ENCODE peak calls at places on chromosomes 16 and 17, in nine cellular contexts. R is upper lobe of right lung; Y is MM.1S; I is cerebellar cortex; B is pulmonary artery endothelial cell; X is stimulated activated CD4-positive, alpha-beta T cell treated with anti-CD3 and anti-CD28 coated beads, Interleukin-15, amount 100 ng/mL, for 24 hours; P is A172; W is heart left ventricle; J is NCI-H460. H is an unnamed sample.

GRCh38 chr17:67588326-67588725 is 129.4 kb upstream of the NOL11 start:
- DNase-seq in P (no peak), B (no peak), X (no peak), J (no peak), Y (no peak), W (no peak), R (no peak), I (no peak), H (no peak)

GRCh38 chr17:74408262-74408661 is 23.6 kb upstream of the GPRC5C start:
- DNase-seq in I (no peak), X (no peak), B (no peak), J (peak), W (no peak), R (peak), Y (no peak), P (peak), H (no peak)

GRCh38 chr17:3695723-3696411 is at the start of gene P2RX5:
- DNase-seq in W (no peak), R (no peak), X (peak), J (no peak), P (no peak), Y (peak), B (no peak), I (no peak), H (no peak)

GRCh38 chr17:78600181-78600651 is 23.0 kb upstream of the DNAH17 start:
- DNase-seq in P (peak), W (peak), B (peak), Y (no peak), X (no peak), J (no peak), R (no peak), I (no peak), H (no peak)

GRCh38 chr17:66578781-66579489 is 256.0 kb upstream of the CACNG5 start:
- DNase-seq in P (no peak), Y (no peak), I (peak), W (no peak), X (no peak), B (no peak), R (no peak), J (no peak), H (no peak)

GRCh38 chr16:52069866-52070265 is 477.1 kb downstream of the TOX3 start:
- DNase-seq in B (no peak), R (no peak), J (no peak), I (peak), W (no peak), Y (no peak), X (no peak), P (peak), H (no peak)

GRCh38 chr16:66751135-66751991 is at the start of gene DYNC1LI2:
- DNase-seq in X (peak), B (no peak), R (peak), J (peak), P (peak), I (peak), W (peak), Y (peak), H (peak)

GRCh38 chr16:68297908-68298307 is 12.8 kb downstream of the SLC7A6OS start:
- DNase-seq in X (no peak), J (no peak), P (no peak), Y (no peak), W (no peak), B (no peak), R (no peak), I (peak), H (no peak)

GRCh38 chr16:15950167-15950854 is 895 bp downstream of the ABCC1 start:
- DNase-seq in R (no peak), X (peak), I (peak), P (peak), B (no peak), Y (peak), J (no peak), W (no peak), H (no peak)

GRCh38 chr17:16052486-16052885 is 52.9 kb downstream of the TTC19 start:
- DNase-seq in Y (no peak), W (no peak), B (no peak), R (no peak), X (no peak), I (no peak), P (no peak), J (no peak), H (no peak)

GRCh38 chr17:45296003-45296832 is 20.6 kb downstream of the MAP3K14 start:
- DNase-seq in B (peak), X (peak), Y (peak), I (no peak), P (no peak), W (peak), J (no peak), R (no peak), H (no peak)

GRCh38 chr17:40563371-40564052 is 1.8 kb downstream of the CCR7 start:
- DNase-seq in W (no peak), Y (no peak), R (no peak), B (no peak), J (no peak), I (no peak), X (peak), P (no peak), H (peak)

GRCh38 chr17:49495842-49496182 is 719 bp downstream of the NGFR start:
- DNase-seq in B (no peak), I (no peak), R (no peak), W (no peak), P (no peak), Y (no peak), X (no peak), J (no peak), H (no peak)

GRCh38 chr16:66874079-66874775 is 6.1 kb upstream of the PDP2 start:
- DNase-seq in I (peak), P (no peak), J (no peak), X (peak), B (no peak), Y (no peak), R (no peak), W (no peak), H (no peak)

GRCh38 chr16:15741207-15741871 is 91.3 kb downstream of the NDE1 start:
- DNase-seq in R (no peak), W (no peak), B (no peak), I (no peak), X (no peak), P (no peak), Y (no peak), J (no peak), H (no peak)

GRCh38 chr17:58786586-58787295 is 31.1 kb downstream of the PPM1E start:
- DNase-seq in J (peak), I (no peak), X (no peak), R (no peak), P (peak), W (no peak), Y (no peak), B (peak), H (no peak)

GRCh38 chr17:32529604-32530003 is 42.8 kb downstream of the CDK5R1 start:
- DNase-seq in I (no peak), J (no peak), W (no peak), P (peak), B (no peak), R (no peak), X (no peak), Y (no peak), H (no peak)

GRCh38 chr16:54398986-54399385 is 112.4 kb upstream of the IRX3 start:
- DNase-seq in J (no peak), Y (no peak), R (no peak), P (no peak), W (no peak), X (no peak), B (no peak), I (no peak), H (no peak)

GRCh38 chr16:57619606-57620315 is 8.7 kb upstream of the ADGRG1 start:
- DNase-seq in X (no peak), R (peak), I (no peak), Y (peak), W (no peak), P (no peak), J (no peak), B (no peak), H (peak)

GRCh38 chr17:76688165-76688622 is 22.6 kb downstream of the MXRA7 start:
- DNase-seq in W (no peak), X (no peak), I (no peak), Y (no peak), B (no peak), R (no peak), P (peak), J (no peak), H (no peak)

GRCh38 chr17:67183531-67183930 is 61.5 kb downstream of the HELZ start:
- DNase-seq in B (no peak), W (no peak), Y (no peak), R (no peak), X (no peak), P (no peak), J (no peak), I (no peak), H (no peak)

GRCh38 chr17:1373710-1374237 is 26.2 kb downstream of the YWHAE start:
- DNase-seq in X (no peak), B (no peak), W (no peak), P (no peak), J (no peak), R (no peak), I (no peak), Y (no peak), H (no peak)

GRCh38 chr16:50021509-50021908 is 3.5 kb upstream of the CNEP1R1 start:
- DNase-seq in X (no peak), B (no peak), W (no peak), Y (peak), P (no peak), J (no peak), R (no peak), I (no peak), H (no peak)

GRCh38 chr16:82793550-82794244 is 166.9 kb downstream of the CDH13 start:
- DNase-seq in J (no peak), X (no peak), R (no peak), Y (no peak), I (no peak), B (no peak), P (no peak), W (no peak), H (no peak)

GRCh38 chr17:70869402-70870085 is 700.2 kb downstream of the KCNJ2 start:
- DNase-seq in R (no peak), B (no peak), J (no peak), Y (no peak), X (no peak), W (no peak), I (no peak), P (no peak), H (no peak)

GRCh38 chr17:76398523-76399174 is 14.2 kb downstream of the SPHK1 start:
- DNase-seq in P (peak), B (no peak), W (no peak), I (no peak), J (no peak), X (no peak), R (no peak), Y (no peak), H (no peak)

GRCh38 chr16:48647794-48648193 is 37.8 kb upstream of the N4BP1 start:
- DNase-seq in Y (no peak), P (no peak), B (no peak), X (no peak), I (no peak), W (no peak), R (no peak), J (no peak), H (no peak)